ENCODE peak calls at places on chromosome 4, in five cellular contexts. S is bronchial epithelial cell, I is colonic mucosa, W is neural progenitor cell, F is tibial artery. K is an unnamed sample. For H3K36me3, the result is how much of the 10 kb centered on the place peaks cover.

GRCh38 chr4:176547005-176547404 is 227.2 kb downstream of the SPCS3 start:
- DNase-seq in S (no peak), I (no peak), W (no peak), F (no peak), K (no peak)

GRCh38 chr4:8173641-8174242 is 15.1 kb upstream of the ABLIM2 start:
- DNase-seq in S (no peak), I (no peak), W (no peak), F (no peak), K (no peak)

GRCh38 chr4:137819964-137820383 is 287.7 kb upstream of the PCDH18 start:
- DNase-seq in S (peak), I (no peak), W (peak), F (no peak), K (no peak)

GRCh38 chr4:22552802-22553201 is 36.9 kb upstream of the ADGRA3 start:
- DNase-seq in S (no peak), I (no peak), W (no peak), F (no peak), K (no peak)

GRCh38 chr4:123811763-123812390 is 415.3 kb downstream of the SPRY1 start:
- DNase-seq in S (no peak), I (no peak), W (no peak), F (no peak), K (no peak)

GRCh38 chr4:38621004-38621684 is 42.9 kb upstream of the KLF3 start:
- DNase-seq in S (peak), I (peak), W (no peak), F (no peak), K (no peak)

GRCh38 chr4:83890231-83890630 is 354.3 kb downstream of the GPAT3 start:
- DNase-seq in S (peak), I (no peak), W (no peak), F (no peak), K (no peak)

GRCh38 chr4:79588679-79589078 is 180.7 kb upstream of the GK2 start:
- DNase-seq in S (peak), I (no peak), W (no peak), F (no peak), K (no peak)

GRCh38 chr4:12050357-12050756 is 621.7 kb upstream of the HS3ST1 start:
- DNase-seq in S (no peak), I (no peak), W (peak), F (no peak), K (no peak)

GRCh38 chr4:15544196-15544730 is 74.6 kb downstream of the CC2D2A start:
- DNase-seq in S (no peak), I (no peak), W (peak), F (no peak), K (no peak)

GRCh38 chr4:182862921-182863320 is 54.3 kb downstream of the DCTD start:
- DNase-seq in S (peak), I (peak), W (no peak), F (no peak), K (no peak)

GRCh38 chr4:100511906-100512305 is 5.9 kb downstream of the EMCN start:
- DNase-seq in S (no peak), I (no peak), W (no peak), F (no peak), K (no peak)
- H3K4me3 ChIP-seq in S (no peak), I (no peak), W (no peak), F (no peak), K (no peak)

DNA sequence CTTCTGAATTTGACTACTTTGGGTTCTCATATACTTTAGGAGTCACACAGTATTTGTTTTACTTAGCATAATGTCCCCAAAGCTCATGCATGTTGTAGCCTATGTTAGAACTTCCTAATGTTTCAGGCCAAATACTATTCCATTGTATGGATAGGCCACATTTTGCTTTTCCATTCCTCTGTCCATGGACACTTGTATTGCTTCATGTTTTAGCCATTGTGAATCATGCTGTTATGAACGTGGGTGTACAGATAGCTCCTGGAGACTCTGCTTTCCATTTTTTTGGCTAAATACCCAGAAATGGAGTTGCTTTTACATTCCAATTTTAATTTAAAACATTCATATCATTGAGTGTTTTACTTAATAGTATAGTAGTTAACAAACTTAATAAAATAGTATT is 54.5 kb downstream of the HTT start:
- DNase-seq in S (no peak), I (no peak), W (no peak), F (no peak), K (no peak)
- H3K36me3 ChIP-seq in S (under half), I (under half), W (under half), F (half or more), K (half or more)

GRCh38 chr4:1137063-1137771 is 23.9 kb upstream of the RNF212 start:
- DNase-seq in S (no peak), I (no peak), W (no peak), F (no peak), K (peak)

GRCh38 chr4:1136028-1136427 is 22.7 kb upstream of the RNF212 start:
- DNase-seq in S (no peak), I (peak), W (no peak), F (no peak), K (no peak)

GRCh38 chr4:1133033-1133432 is 19.7 kb upstream of the RNF212 start:
- DNase-seq in S (no peak), I (no peak), W (no peak), F (no peak), K (no peak)

DNA sequence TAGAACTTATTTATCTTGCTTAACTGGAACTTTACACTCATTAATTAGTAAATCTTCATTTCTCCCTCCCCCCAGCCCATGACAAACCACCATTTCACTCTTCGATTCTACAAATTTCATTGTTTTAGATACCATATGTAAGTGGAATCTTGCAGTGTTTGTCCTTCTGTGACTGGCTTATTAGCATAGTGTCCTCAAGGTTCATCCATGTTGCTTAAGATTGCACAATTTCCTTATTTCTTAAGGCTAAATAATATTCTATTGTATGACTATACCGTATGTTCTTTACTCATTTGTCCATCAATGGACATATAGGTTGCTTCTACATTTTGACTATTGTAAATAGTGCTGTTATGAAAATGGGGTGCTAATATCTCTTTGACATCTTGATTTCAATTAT is 24.5 kb upstream of the RNF212 start:
- DNase-seq in S (no peak), I (no peak), W (no peak), F (no peak), K (no peak)
- H3K4me3 ChIP-seq in S (no peak), I (no peak), W (no peak), F (no peak), K (no peak)

GRCh38 chr4:153519677-153520076 is 53.5 kb downstream of the TMEM131L start:
- DNase-seq in S (no peak), I (peak), W (no peak), F (no peak), K (no peak)
- H3K36me3 ChIP-seq in S (under half), I (under half), W (under half), F (under half), K (under half)

GRCh38 chr4:37586194-37586593 is 100.0 kb downstream of the RELL1 start:
- DNase-seq in S (no peak), I (no peak), W (no peak), F (no peak), K (no peak)

GRCh38 chr4:37584087-37584486 is 102.1 kb downstream of the RELL1 start:
- DNase-seq in S (peak), I (peak), W (no peak), F (no peak), K (no peak)

GRCh38 chr4:37588150-37588549 is 98.0 kb downstream of the RELL1 start:
- DNase-seq in S (no peak), I (no peak), W (no peak), F (no peak), K (no peak)

GRCh38 chr4:37590016-37590415 is 96.2 kb downstream of the RELL1 start:
- DNase-seq in S (no peak), I (no peak), W (no peak), F (no peak), K (no peak)

GRCh38 chr4:37584530-37585060 is 101.6 kb downstream of the RELL1 start:
- DNase-seq in S (no peak), I (no peak), W (no peak), F (no peak), K (no peak)
- H3K4me3 ChIP-seq in S (no peak), I (peak), W (no peak), F (no peak), K (no peak)

GRCh38 chr4:122285285-122285684 is 93.5 kb upstream of the ADAD1 start:
- DNase-seq in S (peak), I (no peak), W (no peak), F (no peak), K (no peak)
- H3K36me3 ChIP-seq in S (under half), I (under half), W (under half), F (half or more), K (under half)

DNA sequence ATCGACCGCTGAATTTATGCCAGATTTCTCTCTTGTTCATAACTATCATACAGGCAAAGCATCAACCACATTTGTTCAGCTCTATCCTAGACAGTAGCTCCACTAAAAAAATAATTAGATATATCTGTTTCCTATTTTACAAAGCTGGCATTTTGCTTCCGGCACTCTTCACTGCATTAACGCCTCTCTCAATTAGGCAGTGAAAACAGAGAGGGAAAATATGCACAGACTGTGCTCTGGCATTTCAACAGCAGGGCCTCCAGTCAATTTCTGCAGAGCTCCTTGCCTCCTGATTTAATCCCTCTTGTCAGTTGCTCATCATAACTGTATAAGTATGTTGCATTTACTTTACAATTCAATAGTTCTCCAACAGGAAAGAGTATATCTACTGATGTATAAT is 666.9 kb upstream of the INTU start:
- DNase-seq in S (no peak), I (no peak), W (no peak), F (no peak), K (no peak)
- H3K4me3 ChIP-seq in S (no peak), I (no peak), W (no peak), F (no peak), K (no peak)

GRCh38 chr4:776743-777441 is 49.0 kb downstream of the CPLX1 start:
- DNase-seq in S (no peak), I (no peak), W (no peak), F (no peak), K (no peak)
- H3K36me3 ChIP-seq in S (under half), I (under half), W (under half), F (half or more), K (under half)

GRCh38 chr4:129344058-129344457 is 248.1 kb downstream of the C4orf33 start:
- DNase-seq in S (peak), I (peak), W (peak), F (no peak), K (no peak)
- H3K4me3 ChIP-seq in S (no peak), I (no peak), W (no peak), F (no peak), K (no peak)